ENCODE peak calls at places on chromosomes 16 and 17, in five cellular contexts. P, N, L, J and X are unnamed samples.

GRCh38 chr17:79053251-79053925 is 21.2 kb upstream of the ENGASE start:
- DNase-seq in P (peak), N (no peak), L (no peak), J (no peak), X (no peak)

GRCh38 chr16:73978407-73978784 is 318.2 kb upstream of the PSMD7 start:
- DNase-seq in P (no peak), N (no peak), L (no peak), J (no peak), X (no peak)

GRCh38 chr16:50273382-50273690 is 7.0 kb downstream of the ADCY7 start:
- DNase-seq in P (no peak), N (no peak), L (no peak), J (no peak), X (no peak)

GRCh38 chr17:17563530-17563929 is 28.0 kb downstream of the PEMT start:
- DNase-seq in P (no peak), N (no peak), L (no peak), J (no peak), X (no peak)

GRCh38 chr16:75305364-75306101 is 54.1 kb upstream of the BCAR1 start:
- DNase-seq in P (peak), N (peak), L (peak), J (peak), X (peak)

GRCh38 chr16:84484579-84485254 is 19.7 kb downstream of the MEAK7 start:
- DNase-seq in P (peak), N (peak), L (peak), J (no peak), X (no peak)

GRCh38 chr17:39963826-39964225 is 1.0 kb downstream of the GSDMA start:
- DNase-seq in P (peak), N (no peak), L (no peak), J (peak), X (no peak)

GRCh38 chr17:45404870-45405249 is 27.8 kb downstream of the ARHGAP27 start:
- DNase-seq in P (no peak), N (no peak), L (no peak), J (no peak), X (no peak)

GRCh38 chr17:65998675-65999074 is 193.3 kb downstream of the CEP112 start:
- DNase-seq in P (no peak), N (no peak), L (no peak), J (no peak), X (no peak)

GRCh38 chr16:10280262-10281170 is 98.3 kb upstream of the GRIN2A start:
- DNase-seq in P (no peak), N (no peak), L (no peak), J (no peak), X (no peak)

GRCh38 chr17:2893422-2893914 is 97.2 kb downstream of the RAP1GAP2 start:
- DNase-seq in P (peak), N (no peak), L (peak), J (no peak), X (no peak)

GRCh38 chr17:4903051-4903818 is at the start of gene CHRNE:
- DNase-seq in P (peak), N (peak), L (peak), J (peak), X (peak)

GRCh38 chr16:89476811-89477261 is 13.5 kb downstream of the ANKRD11 start:
- DNase-seq in P (peak), N (no peak), L (no peak), J (no peak), X (no peak)

GRCh38 chr16:86984975-86985655 is 332.1 kb downstream of the C16orf95 start:
- DNase-seq in P (no peak), N (peak), L (no peak), J (no peak), X (no peak)

GRCh38 chr16:84665843-84666242 is 17.5 kb downstream of the KLHL36 start:
- DNase-seq in P (no peak), N (no peak), L (no peak), J (no peak), X (no peak)

GRCh38 chr17:21288581-21289017 is 4.1 kb downstream of the MAP2K3 start:
- DNase-seq in P (no peak), N (no peak), L (no peak), J (no peak), X (no peak)

GRCh38 chr16:86227801-86228200 is 282.5 kb upstream of the FOXF1 start:
- DNase-seq in P (no peak), N (no peak), L (peak), J (no peak), X (no peak)

GRCh38 chr16:9089660-9090059 is 1.8 kb upstream of the HAPSTR1 start:
- DNase-seq in P (no peak), N (no peak), L (no peak), J (no peak), X (no peak)

GRCh38 chr17:54261465-54261864 is 438.7 kb downstream of the KIF2B start:
- DNase-seq in P (no peak), N (no peak), L (no peak), J (no peak), X (no peak)

GRCh38 chr16:85616608-85617311 is 3.6 kb downstream of the GSE1 start:
- DNase-seq in P (no peak), N (peak), L (peak), J (no peak), X (no peak)

GRCh38 chr17:83103200-83103937 is 24.0 kb downstream of the METRNL start:
- DNase-seq in P (no peak), N (peak), L (peak), J (no peak), X (peak)

GRCh38 chr16:85225291-85225690 is 113.0 kb upstream of the CIBAR2 start:
- DNase-seq in P (no peak), N (no peak), L (no peak), J (no peak), X (no peak)

GRCh38 chr16:81697321-81697885 is 81.7 kb upstream of the PLCG2 start:
- DNase-seq in P (peak), N (peak), L (peak), J (peak), X (no peak)

GRCh38 chr16:85400305-85401205 is 212.6 kb upstream of the GSE1 start:
- DNase-seq in P (no peak), N (no peak), L (no peak), J (no peak), X (no peak)